ENCODE peak calls at places on chromosomes 5 and 9, in five cellular contexts. S is GM12892, P is ovary, G is A549, V is GM12891. Q is an unnamed sample.

GRCh38 chr9:70324963-70325362 is 66.2 kb downstream of the SMC5 start:
- DNase-seq in S (no peak), P (no peak), G (no peak), V (no peak), Q (no peak)

GRCh38 chr5:54867310-54867944 is 118.0 kb downstream of the ESM1 start:
- DNase-seq in S (no peak), P (no peak), G (peak), V (no peak), Q (peak)

GRCh38 chr9:137522746-137523455 is 27.3 kb downstream of the PNPLA7 start:
- DNase-seq in S (no peak), P (no peak), G (no peak), V (no peak), Q (no peak)

GRCh38 chr9:101176384-101176783 is 147.9 kb downstream of the PLPPR1 start:
- DNase-seq in S (no peak), P (no peak), G (no peak), V (no peak), Q (peak)

GRCh38 chr9:17063535-17064135 is 71.2 kb upstream of the CNTLN start:
- DNase-seq in S (no peak), P (no peak), G (peak), V (peak), Q (peak)

GRCh38 chr5:148978370-148979103 is 84.3 kb downstream of the SH3TC2 start:
- DNase-seq in S (no peak), P (no peak), G (no peak), V (no peak), Q (no peak)

GRCh38 chr5:13944564-13945195 is at the start of gene DNAH5:
- DNase-seq in S (no peak), P (no peak), G (no peak), V (no peak), Q (no peak)

GRCh38 chr9:120563044-120563443 is 16.9 kb downstream of the CDK5RAP2 start:
- DNase-seq in S (no peak), P (peak), G (no peak), V (no peak), Q (peak)

GRCh38 chr9:91166796-91167366 is 194.8 kb downstream of the AUH start:
- DNase-seq in S (no peak), P (no peak), G (no peak), V (no peak), Q (no peak)

GRCh38 chr9:70195456-70195855 is 63.3 kb upstream of the SMC5 start:
- DNase-seq in S (no peak), P (no peak), G (no peak), V (no peak), Q (no peak)

GRCh38 chr5:145996135-145996534 is 59.8 kb downstream of the SH3RF2 start:
- DNase-seq in S (no peak), P (no peak), G (no peak), V (no peak), Q (no peak)

GRCh38 chr9:126587187-126588185 is 26.2 kb upstream of the LMX1B start:
- DNase-seq in S (no peak), P (no peak), G (no peak), V (no peak), Q (no peak)

GRCh38 chr5:117220730-117221129 is 646.1 kb upstream of the SEMA6A start:
- DNase-seq in S (no peak), P (no peak), G (no peak), V (no peak), Q (no peak)

GRCh38 chr9:69470186-69470977 is 145.4 kb downstream of the ENTREP1 start:
- DNase-seq in S (no peak), P (no peak), G (no peak), V (no peak), Q (no peak)

GRCh38 chr9:109459423-109459822 is 38.7 kb downstream of the PTPN3 start:
- DNase-seq in S (no peak), P (no peak), G (no peak), V (no peak), Q (no peak)

GRCh38 chr9:98658965-98659364 is 49.8 kb downstream of the GABBR2 start:
- DNase-seq in S (no peak), P (no peak), G (no peak), V (no peak), Q (no peak)

GRCh38 chr9:137506702-137507171 is 43.5 kb downstream of the PNPLA7 start:
- DNase-seq in S (no peak), P (no peak), G (no peak), V (no peak), Q (no peak)

GRCh38 chr9:89799221-89799620 is 194.4 kb downstream of the GADD45G start:
- DNase-seq in S (no peak), P (no peak), G (no peak), V (no peak), Q (no peak)

GRCh38 chr9:7196467-7196866 is 438.7 kb downstream of the KDM4C start:
- DNase-seq in S (no peak), P (no peak), G (no peak), V (no peak), Q (no peak)

GRCh38 chr9:20684865-20685696 is 1.0 kb downstream of the FOCAD start:
- DNase-seq in S (no peak), P (no peak), G (peak), V (no peak), Q (peak)

GRCh38 chr5:104540448-104540847 is 977.9 kb upstream of the NUDT12 start:
- DNase-seq in S (no peak), P (no peak), G (no peak), V (no peak), Q (no peak)

GRCh38 chr9:18531127-18531526 is 57.2 kb downstream of the ADAMTSL1 start:
- DNase-seq in S (no peak), P (no peak), G (no peak), V (no peak), Q (no peak)

GRCh38 chr9:38431101-38431500 is 6.8 kb upstream of the IGFBPL1 start:
- DNase-seq in S (no peak), P (no peak), G (no peak), V (no peak), Q (no peak)

GRCh38 chr5:17014686-17015085 is 78.6 kb upstream of the MYO10 start:
- DNase-seq in S (no peak), P (no peak), G (no peak), V (no peak), Q (no peak)

GRCh38 chr9:7315746-7316457 is 483.7 kb downstream of the DMAC1 start:
- DNase-seq in S (no peak), P (no peak), G (no peak), V (no peak), Q (no peak)

GRCh38 chr5:36723921-36724320 is 117.5 kb downstream of the SLC1A3 start:
- DNase-seq in S (peak), P (no peak), G (no peak), V (no peak), Q (no peak)

GRCh38 chr9:129866373-129867137 is 31.3 kb downstream of the USP20 start:
- DNase-seq in S (no peak), P (no peak), G (no peak), V (no peak), Q (no peak)

GRCh38 chr5:10333154-10334006 is 20.1 kb upstream of the MARCHF6 start:
- DNase-seq in S (peak), P (peak), G (peak), V (peak), Q (peak)

GRCh38 chr5:136375920-136376319 is 10.6 kb upstream of the TRPC7 start:
- DNase-seq in S (no peak), P (no peak), G (no peak), V (no peak), Q (no peak)

GRCh38 chr5:136374003-136374402 is 8.7 kb upstream of the TRPC7 start:
- DNase-seq in S (no peak), P (no peak), G (no peak), V (no peak), Q (peak)

GRCh38 chr5:136374638-136375037 is 9.3 kb upstream of the TRPC7 start:
- DNase-seq in S (no peak), P (no peak), G (no peak), V (no peak), Q (no peak)
- TF ChIP-seq POLR2A in S (no peak), P (no peak), G (no peak), V (no peak), Q (no peak)

GRCh38 chr5:43115968-43116367 is 4.7 kb upstream of the ZNF131 start:
- DNase-seq in S (no peak), P (no peak), G (no peak), V (no peak), Q (no peak)

GRCh38 chr5:43123887-43124286 is 3.2 kb downstream of the ZNF131 start:
- DNase-seq in S (no peak), P (no peak), G (no peak), V (no peak), Q (no peak)

GRCh38 chr5:43117092-43117491 is 3.6 kb upstream of the ZNF131 start:
- DNase-seq in S (no peak), P (no peak), G (no peak), V (no peak), Q (no peak)

GRCh38 chr5:43120720-43121564 is at the start of gene ZNF131:
- DNase-seq in S (peak), P (peak), G (peak), V (peak), Q (peak)

DNA sequence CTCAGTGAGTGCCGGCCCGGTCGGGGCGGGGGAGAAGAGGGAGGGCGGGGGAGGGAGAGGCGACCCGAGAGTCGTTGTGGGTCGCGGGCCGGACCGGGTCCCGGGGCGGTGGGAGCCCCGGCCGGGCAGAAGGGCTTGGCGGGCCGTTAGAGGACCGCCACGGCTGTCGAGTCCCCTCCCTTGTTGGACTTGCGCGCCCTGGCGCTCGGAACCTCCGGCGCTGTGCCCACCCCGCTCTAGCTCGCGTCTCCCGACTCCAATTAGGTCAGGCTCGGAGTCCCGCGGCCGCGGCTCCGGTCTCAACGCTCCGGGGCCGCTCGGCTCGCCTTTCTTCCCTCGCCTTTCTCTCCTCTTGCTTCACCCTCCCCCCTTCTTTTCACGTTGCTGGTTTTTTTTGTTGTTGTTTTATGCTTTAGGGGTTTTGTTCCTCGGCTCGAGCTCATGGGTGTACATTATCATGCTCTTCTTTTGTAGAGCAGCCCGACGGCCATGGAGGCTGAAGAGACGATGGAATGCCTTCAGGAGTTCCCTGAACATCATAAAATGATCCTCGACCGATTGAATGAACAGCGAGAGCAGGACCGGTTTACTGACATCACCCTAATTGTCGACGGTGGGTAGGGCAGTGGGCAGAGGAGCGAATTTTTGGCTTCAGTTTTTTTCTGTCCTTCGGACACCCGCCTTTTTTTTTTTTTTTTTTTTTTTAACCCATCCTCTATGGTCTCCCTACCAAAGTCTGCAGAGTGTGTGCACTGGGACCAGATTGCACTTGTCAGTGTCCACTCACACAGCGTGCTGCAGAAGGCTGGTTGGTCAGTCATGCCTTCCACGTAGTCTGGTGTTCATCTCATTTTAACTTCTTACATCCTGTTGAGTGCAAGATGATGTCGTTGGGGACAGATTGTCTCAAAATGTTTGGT is 1.1 kb downstream of the ZNF131 start:
- DNase-seq in S (no peak), P (no peak), G (peak), V (no peak), Q (peak)
- TF ChIP-seq POLR2A in S (peak), P (no peak), G (peak), V (no peak), Q (peak)

DNA sequence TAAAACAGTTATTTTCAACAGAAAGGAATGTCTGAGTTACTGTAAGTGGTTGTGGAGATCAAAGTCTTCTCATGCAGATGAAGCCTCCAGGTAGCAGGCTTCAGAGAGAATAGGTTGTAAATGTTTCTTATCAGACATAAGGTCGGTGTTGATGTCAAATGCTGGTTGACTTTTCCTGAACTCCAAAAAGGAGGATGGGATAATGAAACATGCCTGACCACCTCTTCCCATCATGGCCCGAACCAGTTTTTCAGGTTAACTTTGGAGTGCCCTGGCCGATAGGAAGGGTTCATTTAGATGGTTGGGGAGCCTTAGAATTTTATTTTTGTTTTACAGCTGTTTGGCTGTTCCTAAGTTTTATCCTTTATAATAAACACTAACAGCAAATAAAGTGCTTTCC is 478.4 kb downstream of the ACTL7B start:
- DNase-seq in S (no peak), P (no peak), G (no peak), V (no peak), Q (no peak)
- TF ChIP-seq POLR2A in S (no peak), P (no peak), G (no peak), V (no peak), Q (no peak)

GRCh38 chr5:124628721-124629596 is 117.5 kb downstream of the ZNF608 start:
- DNase-seq in S (no peak), P (no peak), G (peak), V (no peak), Q (no peak)
- TF ChIP-seq POLR2A in S (no peak), P (no peak), G (no peak), V (no peak), Q (no peak)

DNA sequence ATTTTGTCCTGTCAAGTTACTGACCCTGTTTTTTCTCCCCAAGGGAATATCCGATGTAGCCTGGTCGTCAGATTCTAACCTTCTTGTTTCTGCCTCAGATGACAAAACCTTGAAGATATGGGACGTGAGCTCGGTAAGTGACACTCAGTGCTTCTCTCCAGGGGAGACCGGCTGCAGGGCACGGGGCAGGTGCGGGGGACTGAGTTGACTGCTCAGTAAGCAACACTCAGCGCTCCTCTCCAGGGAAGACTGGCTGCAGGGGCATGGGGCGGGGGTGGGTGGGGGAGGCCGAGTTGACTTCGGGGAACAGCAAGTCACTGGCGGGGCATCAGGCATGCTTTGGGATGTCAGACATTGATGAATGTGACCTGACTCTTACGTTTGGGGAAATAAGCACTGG is 6.0 kb downstream of the WDR5 start:
- DNase-seq in S (no peak), P (no peak), G (no peak), V (no peak), Q (no peak)
- TF ChIP-seq POLR2A in S (no peak), P (no peak), G (no peak), V (no peak), Q (no peak)

GRCh38 chr9:135992486-135993408 is 31.6 kb upstream of the UBAC1 start:
- DNase-seq in S (no peak), P (peak), G (peak), V (no peak), Q (peak)
- TF ChIP-seq POLR2A in S (no peak), P (peak), G (peak), V (no peak), Q (no peak)

GRCh38 chr9:35790025-35790384 is 1.4 kb upstream of the NPR2 start:
- DNase-seq in S (no peak), P (no peak), G (no peak), V (no peak), Q (no peak)

GRCh38 chr9:35792826-35793225 is 1.4 kb downstream of the NPR2 start:
- DNase-seq in S (no peak), P (no peak), G (no peak), V (no peak), Q (no peak)

GRCh38 chr9:35792044-35792813 is 838 bp downstream of the NPR2 start:
- DNase-seq in S (no peak), P (peak), G (no peak), V (no peak), Q (no peak)

GRCh38 chr9:35790385-35791291 is 753 bp upstream of the NPR2 start:
- DNase-seq in S (peak), P (peak), G (peak), V (peak), Q (peak)

GRCh38 chr9:35791321-35791921 is at the start of gene NPR2:
- DNase-seq in S (no peak), P (peak), G (no peak), V (no peak), Q (no peak)
- TF ChIP-seq POLR2A in S (no peak), P (no peak), G (no peak), V (no peak), Q (no peak)

DNA sequence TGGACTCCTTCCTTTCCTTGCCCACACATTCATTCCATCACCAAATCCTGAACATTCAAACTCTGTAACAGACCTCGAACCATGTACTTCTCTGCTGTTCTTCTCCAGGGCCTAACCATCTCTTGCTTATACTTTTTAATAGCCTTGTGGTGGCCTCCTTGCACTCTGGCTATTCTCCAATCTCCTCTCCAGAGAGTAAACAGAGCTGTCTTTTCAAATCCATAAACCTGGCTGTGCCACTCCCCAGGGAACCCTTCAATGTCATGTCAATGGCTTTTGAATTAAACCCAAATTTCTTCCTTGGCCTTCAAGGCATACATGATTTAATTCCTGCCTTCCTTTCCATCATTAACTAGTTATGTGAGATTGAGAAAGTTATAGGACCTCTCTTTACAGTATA is 277.6 kb upstream of the EFNA5 start:
- DNase-seq in S (no peak), P (no peak), G (no peak), V (no peak), Q (no peak)
- TF ChIP-seq POLR2A in S (no peak), P (no peak), G (no peak), V (no peak), Q (no peak)

GRCh38 chr5:155897761-155898160 is 429.2 kb upstream of the SGCD start:
- DNase-seq in S (no peak), P (no peak), G (no peak), V (no peak), Q (no peak)

GRCh38 chr5:155895484-155895883 is 431.5 kb upstream of the SGCD start:
- DNase-seq in S (no peak), P (no peak), G (no peak), V (no peak), Q (no peak)

GRCh38 chr5:155898284-155898683 is 428.7 kb upstream of the SGCD start:
- DNase-seq in S (no peak), P (no peak), G (no peak), V (no peak), Q (no peak)
- TF ChIP-seq POLR2A in S (no peak), P (no peak), G (no peak), V (no peak), Q (no peak)

DNA sequence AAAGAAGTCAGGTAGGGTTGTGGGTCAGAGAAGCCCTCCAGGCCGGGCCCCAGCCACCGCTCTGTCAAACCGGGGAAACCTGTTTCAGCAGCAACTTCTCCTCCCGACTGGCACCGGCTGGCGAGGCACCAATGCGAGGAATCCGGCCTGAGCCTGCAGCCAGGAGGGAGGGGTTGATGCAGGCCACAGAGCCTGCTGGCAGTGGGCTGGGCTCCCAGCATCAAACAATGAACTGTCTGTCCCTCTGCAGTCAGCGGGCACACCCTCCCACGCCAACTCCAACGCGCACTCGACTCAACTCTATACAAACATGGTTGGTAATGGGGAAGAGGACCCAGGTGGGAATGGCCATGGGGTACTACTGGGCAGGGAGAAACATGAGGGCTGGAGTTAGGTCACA is 12.1 kb downstream of the PCDH1 start:
- DNase-seq in S (no peak), P (no peak), G (no peak), V (no peak), Q (no peak)
- TF ChIP-seq POLR2A in S (no peak), P (no peak), G (no peak), V (no peak), Q (no peak)

Q was measured in erythroblast.